ENCODE peak calls at places on chromosomes 1 and 21, in five cellular contexts. D is T-helper 17 cell, Q is T47D, Y is AG08395, P is kidney epithelial cell. E is an unnamed sample.
A peak's percentile ranks its signal among the peaks of the same experiment; 100 is the strongest.

GRCh38 chr1:215421772-215422171 is 145.3 kb upstream of the KCTD3 start:
- DNase-seq in D (no peak), Q (no peak), Y (peak; percentile 8), P (no peak), E (no peak)

GRCh38 chr1:221715321-221716169 is 26.3 kb downstream of the DUSP10 start:
- DNase-seq in D (no peak), Q (peak; percentile 65), Y (no peak), P (no peak), E (no peak)

GRCh38 chr21:15498455-15498854 is 231.3 kb upstream of the USP25 start:
- DNase-seq in D (no peak), Q (no peak), Y (no peak), P (no peak), E (no peak)

GRCh38 chr21:34280987-34281386 is 82.8 kb upstream of the KCNE2 start:
- DNase-seq in D (no peak), Q (no peak), Y (no peak), P (no peak), E (no peak)

GRCh38 chr1:231919900-231920299 is 293.3 kb downstream of the DISC1 start:
- DNase-seq in D (no peak), Q (no peak), Y (no peak), P (no peak), E (no peak)

GRCh38 chr1:216183007-216183406 is 240.2 kb downstream of the USH2A start:
- DNase-seq in D (no peak), Q (peak; percentile 70), Y (no peak), P (peak; percentile 60), E (no peak)

GRCh38 chr1:218785928-218786327 is 387.8 kb upstream of the LYPLAL1 start:
- DNase-seq in D (no peak), Q (no peak), Y (peak; percentile 26), P (no peak), E (peak; percentile 63)

GRCh38 chr1:117147341-117147831 is 25.8 kb upstream of the TRIM45 start:
- DNase-seq in D (no peak), Q (no peak), Y (no peak), P (no peak), E (no peak)

GRCh38 chr1:6396998-6397397 is 3.4 kb upstream of the ACOT7 start:
- DNase-seq in D (no peak), Q (no peak), Y (no peak), P (no peak), E (no peak)

GRCh38 chr1:31725134-31725533 is 21.3 kb upstream of the COL16A1 start:
- DNase-seq in D (no peak), Q (no peak), Y (no peak), P (no peak), E (no peak)

GRCh38 chr1:211327341-211327921 is 798 bp downstream of the TRAF5 start:
- DNase-seq in D (no peak), Q (peak; percentile 77), Y (peak; percentile 57), P (no peak), E (peak; percentile 68)

GRCh38 chr1:180231506-180232420 is 1.7 kb downstream of the LHX4 start:
- DNase-seq in D (no peak), Q (peak; percentile 93), Y (peak; percentile 20), P (no peak), E (peak; percentile 44)

GRCh38 chr1:91725961-91726704 is 159.8 kb downstream of the TGFBR3 start:
- DNase-seq in D (no peak), Q (no peak), Y (peak; percentile 90), P (no peak), E (peak; percentile 85)

E was measured in AG20443.